ENCODE peak calls at places on chromosome 2, in nine cellular contexts. P is SK-N-SH, Z is stomach, K is upper lobe of left lung, C is sigmoid colon, E is transverse colon, W is K562, Q is H1, T is HepG2. D is an unnamed sample.

GRCh38 chr2:174623106-174623680 is 25.6 kb upstream of the WIPF1 start:
- DNase-seq in C (no peak), P (no peak), T (no peak), W (no peak), Q (no peak), Z (no peak), E (no peak), K (no peak), D (no peak)

GRCh38 chr2:30265441-30266015 is 34.2 kb downstream of the LBH start:
- DNase-seq in E (no peak), C (no peak), P (no peak), Q (no peak), W (no peak), Z (no peak), T (no peak), K (no peak), D (no peak)

GRCh38 chr2:85754313-85755095 is 713 bp downstream of the ATOH8 start:
- DNase-seq in W (peak), Q (no peak), T (peak), K (peak), C (no peak), P (peak), Z (peak), E (peak), D (no peak)

GRCh38 chr2:135276525-135276924 is 224.4 kb downstream of the RAB3GAP1 start:
- DNase-seq in T (peak), W (no peak), K (no peak), C (no peak), P (no peak), Z (no peak), Q (no peak), E (no peak), D (no peak)

GRCh38 chr2:112973156-112973555 is 4.7 kb upstream of the IL36G start:
- DNase-seq in T (no peak), W (no peak), Z (no peak), C (no peak), K (no peak), E (no peak), P (no peak), Q (no peak), D (no peak)

GRCh38 chr2:200698217-200698616 is 112.4 kb downstream of the AOX1 start:
- DNase-seq in C (no peak), T (no peak), K (no peak), Z (no peak), E (no peak), P (no peak), W (no peak), Q (no peak), D (no peak)

GRCh38 chr2:189868896-189869295 is 84.6 kb downstream of the PMS1 start:
- DNase-seq in W (no peak), P (no peak), Q (no peak), E (no peak), C (no peak), T (no peak), K (no peak), Z (no peak), D (no peak)

GRCh38 chr2:172884336-172884735 is 148.7 kb downstream of the RAPGEF4 start:
- DNase-seq in E (no peak), W (no peak), P (no peak), Z (no peak), C (no peak), K (no peak), T (no peak), Q (no peak), D (no peak)

GRCh38 chr2:184523732-184524131 is 74.6 kb upstream of the ZNF804A start:
- DNase-seq in Z (no peak), Q (no peak), E (no peak), P (no peak), K (peak), C (no peak), W (no peak), T (no peak), D (no peak)

GRCh38 chr2:168178520-168178919 is 68.9 kb downstream of the STK39 start:
- DNase-seq in Z (no peak), Q (no peak), K (no peak), C (no peak), P (no peak), E (no peak), W (no peak), T (no peak), D (no peak)

GRCh38 chr2:118190365-118190916 is 102.2 kb downstream of the INSIG2 start:
- DNase-seq in Z (no peak), T (peak), P (no peak), W (no peak), C (no peak), E (no peak), Q (no peak), K (no peak), D (no peak)

GRCh38 chr2:26043862-26044736 is 10.2 kb downstream of the RAB10 start:
- DNase-seq in K (no peak), T (peak), P (no peak), Q (no peak), C (no peak), Z (peak), W (no peak), E (peak), D (no peak)

GRCh38 chr2:71712179-71712818 is 258.9 kb downstream of the DYSF start:
- DNase-seq in K (no peak), T (no peak), P (no peak), C (peak), Q (no peak), Z (no peak), E (no peak), W (no peak), D (peak)

GRCh38 chr2:237662671-237663093 is 35.3 kb downstream of the LRRFIP1 start:
- DNase-seq in C (peak), P (peak), W (peak), Q (peak), K (peak), T (peak), Z (peak), E (peak), D (peak)

GRCh38 chr2:223187256-223187655 is 135.3 kb downstream of the KCNE4 start:
- DNase-seq in C (no peak), Z (no peak), K (no peak), P (no peak), Q (no peak), T (no peak), W (no peak), E (no peak), D (no peak)

GRCh38 chr2:113760400-113760799 is 4.0 kb upstream of the SLC35F5 start:
- DNase-seq in Z (no peak), K (no peak), W (no peak), E (no peak), Q (no peak), P (no peak), T (no peak), C (no peak), D (no peak)

GRCh38 chr2:150171065-150171548 is 316.4 kb downstream of the RND3 start:
- DNase-seq in E (no peak), C (no peak), W (no peak), Q (no peak), P (no peak), Z (no peak), K (peak), T (no peak), D (no peak)

GRCh38 chr2:179931502-179931901 is 70.1 kb upstream of the ZNF385B start:
- DNase-seq in C (no peak), K (no peak), W (no peak), P (no peak), Z (no peak), E (no peak), T (no peak), Q (no peak), D (no peak)
- H3K4me3 ChIP-seq in C (no peak), K (no peak), W (no peak), P (no peak), Z (no peak), E (no peak), T (no peak), Q (no peak), D (no peak)

GRCh38 chr2:217329023-217329431 is 469.2 kb upstream of the TNP1 start:
- DNase-seq in K (no peak), Q (no peak), Z (no peak), E (no peak), T (no peak), C (no peak), W (no peak), P (no peak), D (no peak)
- TF ChIP-seq POLR2AphosphoS5 in K (no peak), Q (no peak), Z (no peak), E (peak), T (no peak), C (peak), W (no peak), P (no peak), D (no peak)

GRCh38 chr2:21602789-21603188 is 479.0 kb downstream of the TDRD15 start:
- DNase-seq in Q (no peak), E (no peak), Z (no peak), T (no peak), P (no peak), K (no peak), W (no peak), C (no peak), D (no peak)

GRCh38 chr2:21599417-21599816 is 475.6 kb downstream of the TDRD15 start:
- DNase-seq in P (no peak), E (no peak), Q (no peak), T (no peak), C (no peak), W (no peak), Z (no peak), K (no peak), D (no peak)
- TF ChIP-seq EP300 in P (no peak), E (no peak), Q (no peak), T (no peak), C (no peak), W (no peak), Z (no peak), K (no peak), D (no peak)

DNA sequence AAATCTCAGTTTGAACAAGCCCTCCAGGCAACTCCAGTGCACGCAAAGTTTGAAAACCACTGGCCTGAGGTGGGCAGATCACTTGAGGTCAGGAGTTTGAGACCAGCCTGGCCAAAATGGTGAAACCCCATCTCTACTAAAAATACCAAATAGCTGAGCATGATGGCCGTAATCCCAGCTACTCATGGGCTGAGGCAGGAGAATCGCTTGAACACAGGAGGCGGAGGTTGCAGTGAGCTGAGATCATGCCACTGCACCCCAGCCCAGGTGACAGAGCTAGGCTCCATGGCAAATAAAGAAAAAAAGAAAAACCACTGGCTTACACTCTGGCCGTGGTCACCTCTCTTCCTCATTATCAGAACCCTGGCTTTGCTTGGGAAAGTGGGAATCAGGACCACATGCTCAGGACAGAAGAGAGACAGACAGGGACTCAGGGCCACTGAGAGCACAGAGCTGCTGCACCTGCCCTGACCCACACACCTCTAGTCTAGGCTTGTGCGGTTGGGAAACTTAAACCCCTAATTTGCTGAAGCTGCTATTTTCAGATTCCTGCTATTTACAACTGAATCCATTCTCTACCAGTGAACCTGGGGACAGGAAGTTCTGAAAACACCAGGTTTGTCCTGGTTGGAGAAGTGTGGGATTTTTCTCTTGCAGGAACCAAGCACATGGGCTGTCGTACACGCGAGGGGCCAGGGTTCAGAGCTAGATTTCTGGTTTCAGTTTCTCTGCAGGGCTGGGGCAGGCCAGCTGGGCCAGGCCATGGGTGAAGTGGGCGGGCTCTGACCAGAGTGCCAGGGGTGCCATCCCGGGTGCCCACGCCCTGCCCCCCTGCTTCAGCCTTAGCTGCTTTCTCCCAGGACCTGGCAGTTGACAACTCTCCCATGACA is 51.6 kb upstream of the SLC1A4 start:
- DNase-seq in W (no peak), T (no peak), Q (no peak), E (peak), Z (no peak), K (peak), C (no peak), P (no peak), D (no peak)
- H3K4me3 ChIP-seq in W (no peak), T (peak), Q (no peak), E (no peak), Z (no peak), K (no peak), C (no peak), P (no peak), D (peak)

GRCh38 chr2:11376071-11376470 is 31.6 kb upstream of the ROCK2 start:
- DNase-seq in P (no peak), W (no peak), Z (no peak), C (no peak), Q (no peak), E (no peak), K (no peak), T (peak), D (no peak)
- TF ChIP-seq POLR2AphosphoS5 in P (no peak), W (no peak), Z (no peak), C (no peak), Q (no peak), E (no peak), K (no peak), T (no peak), D (no peak)

DNA sequence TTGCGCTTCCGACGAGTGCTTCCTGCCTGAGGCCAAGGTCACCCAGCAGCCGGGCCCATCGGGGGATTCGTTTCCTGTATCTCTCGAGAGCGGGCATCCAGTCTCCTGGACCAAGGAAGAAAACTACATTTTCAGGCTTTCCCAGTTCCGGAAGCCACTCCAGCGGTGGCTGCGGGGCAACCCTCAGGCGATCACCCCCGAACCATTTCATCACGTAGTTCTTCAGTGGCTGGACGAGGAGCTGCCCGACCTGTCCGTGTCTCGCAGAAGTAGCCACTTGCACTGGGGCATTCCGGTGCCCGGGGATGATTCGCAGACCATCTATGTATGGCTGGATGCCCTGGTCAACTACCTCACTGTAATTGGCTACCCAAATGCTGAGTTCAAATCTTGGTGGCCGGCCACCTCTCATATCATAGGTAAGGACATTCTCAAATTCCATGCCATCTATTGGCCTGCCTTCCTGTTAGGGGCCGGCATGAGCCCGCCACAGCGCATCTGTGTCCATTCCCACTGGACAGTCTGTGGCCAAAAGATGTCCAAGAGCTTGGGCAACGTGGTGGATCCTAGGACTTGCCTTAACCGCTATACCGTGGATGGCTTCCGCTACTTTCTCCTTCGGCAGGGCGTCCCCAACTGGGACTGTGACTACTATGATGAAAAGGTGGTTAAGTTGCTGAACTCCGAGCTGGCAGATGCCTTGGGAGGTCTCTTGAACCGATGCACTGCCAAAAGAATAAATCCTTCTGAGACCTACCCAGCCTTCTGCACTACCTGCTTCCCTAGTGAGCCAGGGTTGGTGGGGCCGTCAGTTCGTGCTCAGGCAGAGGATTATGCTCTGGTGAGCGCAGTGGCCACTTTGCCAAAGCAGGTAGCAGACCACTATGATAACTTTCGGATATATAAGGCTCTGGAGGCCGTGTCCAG is 1.0 kb downstream of the MARS2 start:
- DNase-seq in P (peak), W (no peak), Z (no peak), T (peak), K (no peak), E (peak), Q (no peak), C (no peak), D (peak)
- TF ChIP-seq EP300 in P (no peak), W (no peak), Z (no peak), T (no peak), K (no peak), E (no peak), Q (no peak), C (no peak), D (no peak)

GRCh38 chr2:62559582-62559981 is 53.6 kb upstream of the TMEM17 start:
- DNase-seq in W (no peak), K (no peak), P (no peak), Z (no peak), T (no peak), Q (no peak), C (no peak), E (no peak), D (no peak)
- H3K4me3 ChIP-seq in W (no peak), K (no peak), P (no peak), Z (no peak), T (no peak), Q (no peak), C (no peak), E (no peak), D (no peak)

GRCh38 chr2:9480157-9480556 is 5.8 kb downstream of the IAH1 start:
- DNase-seq in Z (no peak), C (no peak), W (no peak), P (no peak), T (peak), E (no peak), Q (no peak), K (no peak), D (no peak)
- TF ChIP-seq POLR2AphosphoS5 in Z (no peak), C (no peak), W (no peak), P (peak), T (no peak), E (no peak), Q (no peak), K (no peak), D (no peak)

GRCh38 chr2:161075701-161076100 is 84.5 kb upstream of the TANK start:
- DNase-seq in K (no peak), C (no peak), Z (no peak), T (no peak), P (no peak), W (no peak), Q (no peak), E (no peak), D (no peak)
- TF ChIP-seq EP300 in K (no peak), C (no peak), Z (no peak), T (no peak), P (no peak), W (no peak), Q (no peak), E (no peak), D (no peak)

D was measured in suprapubic skin.